ENCODE peak calls at places on chromosomes 11 and 22, in eight cellular contexts. B is sciatic nerve; S is fibroblast of mammary gland; L is stomach; T is stimulated activated CD8-positive, alpha-beta memory T cell treated with anti-CD3 and anti-CD28 coated beads, Interleukin-7, amount 100 ng/mL, for 48 hours; K is T-helper 2 cell; V is anterior cingulate cortex; M is astrocyte. W is an unnamed sample.

GRCh38 chr11:96155627-96156378 is 187.2 kb downstream of the MAML2 start:
- DNase-seq in B (peak; percentile 85), S (peak; percentile 99), L (peak; percentile 34), T (peak; percentile 74), K (no peak), V (peak; percentile 35), M (peak; percentile 97), W (peak; percentile 75)

GRCh38 chr22:42811510-42811909 is 45.6 kb downstream of the ARFGAP3 start:
- DNase-seq in B (no peak), S (no peak), L (no peak), T (no peak), K (no peak), V (no peak), M (no peak), W (no peak)

GRCh38 chr22:25362215-25362882 is 142.9 kb downstream of the CRYBB2 start:
- DNase-seq in B (peak; percentile 85), S (peak; percentile 35), L (peak; percentile 71), T (peak; percentile 57), K (peak; percentile 47), V (peak; percentile 13), M (no peak), W (peak; percentile 86)

GRCh38 chr11:61609000-61609969 is 28.4 kb upstream of the SYT7 start:
- DNase-seq in B (no peak), S (no peak), L (no peak), T (no peak), K (no peak), V (no peak), M (no peak), W (no peak)

GRCh38 chr22:41256254-41256897 is 15.6 kb upstream of the CHADL start:
- DNase-seq in B (no peak), S (peak; percentile 79), L (no peak), T (no peak), K (no peak), V (no peak), M (peak; percentile 35), W (no peak)

GRCh38 chr11:46363031-46363407 is 15.8 kb downstream of the DGKZ start:
- DNase-seq in B (no peak), S (peak; percentile 36), L (peak; percentile 46), T (no peak), K (no peak), V (peak; percentile 75), M (peak; percentile 53), W (peak; percentile 90)

GRCh38 chr11:111331711-111332479 is 33.5 kb downstream of the POU2AF3 start:
- DNase-seq in B (no peak), S (peak; percentile 65), L (no peak), T (no peak), K (no peak), V (no peak), M (peak; percentile 80), W (no peak)

GRCh38 chr11:92129811-92130210 is 94.8 kb upstream of the FAT3 start:
- DNase-seq in B (no peak), S (no peak), L (no peak), T (no peak), K (no peak), V (no peak), M (no peak), W (no peak)

GRCh38 chr22:37544955-37545702 is 15.2 kb upstream of the CDC42EP1 start:
- DNase-seq in B (peak; percentile 85), S (peak; percentile 66), L (peak; percentile 90), T (no peak), K (peak; percentile 18), V (peak; percentile 40), M (no peak), W (no peak)

GRCh38 chr11:64156235-64157011 is 9.5 kb downstream of the MACROD1 start:
- DNase-seq in B (no peak), S (no peak), L (no peak), T (no peak), K (no peak), V (peak; percentile 48), M (no peak), W (peak; percentile 68)

GRCh38 chr11:47714554-47715081 is 551 bp downstream of the AGBL2 start:
- DNase-seq in B (no peak), S (peak; percentile 33), L (no peak), T (no peak), K (no peak), V (no peak), M (no peak), W (peak; percentile 77)

GRCh38 chr11:62546244-62546936 is at the start of gene AHNAK:
- DNase-seq in B (peak; percentile 92), S (no peak), L (peak; percentile 87), T (no peak), K (peak; percentile 66), V (no peak), M (peak; percentile 41), W (peak; percentile 93)

GRCh38 chr11:122803716-122804115 is 34.6 kb upstream of the CRTAM start:
- DNase-seq in B (no peak), S (no peak), L (no peak), T (no peak), K (no peak), V (no peak), M (no peak), W (no peak)

GRCh38 chr11:46066335-46066734 is 54.9 kb downstream of the PHF21A start:
- DNase-seq in B (no peak), S (no peak), L (no peak), T (no peak), K (no peak), V (no peak), M (no peak), W (no peak)

GRCh38 chr11:2376751-2377451 is at the start of gene CD81:
- DNase-seq in B (peak; percentile 79), S (peak; percentile 25), L (peak; percentile 53), T (no peak), K (peak; percentile 59), V (peak; percentile 51), M (no peak), W (peak; percentile 91)

GRCh38 chr11:46294365-46295309 is 17.2 kb downstream of the CREB3L1 start:
- DNase-seq in B (no peak), S (peak; percentile 91), L (peak; percentile 48), T (no peak), K (no peak), V (no peak), M (peak; percentile 97), W (no peak)

GRCh38 chr11:125263268-125263790 is 98.8 kb downstream of the PKNOX2 start:
- DNase-seq in B (peak; percentile 89), S (peak; percentile 91), L (peak; percentile 53), T (no peak), K (no peak), V (peak; percentile 71), M (peak; percentile 99), W (peak; percentile 81)

GRCh38 chr22:49170053-49170452 is 657.6 kb downstream of the BRD1 start:
- DNase-seq in B (no peak), S (no peak), L (no peak), T (no peak), K (no peak), V (no peak), M (no peak), W (no peak)

GRCh38 chr22:35705141-35705540 is 12.5 kb upstream of the APOL5 start:
- DNase-seq in B (no peak), S (peak; percentile 88), L (no peak), T (no peak), K (no peak), V (no peak), M (peak; percentile 79), W (no peak)

GRCh38 chr11:93921695-93922468 is 71.5 kb upstream of the VSTM5 start:
- DNase-seq in B (no peak), S (peak; percentile 70), L (peak; percentile 48), T (no peak), K (no peak), V (no peak), M (peak; percentile 45), W (no peak)

GRCh38 chr11:69670158-69670845 is 4.9 kb downstream of the LTO1 start:
- DNase-seq in B (peak; percentile 92), S (peak; percentile 88), L (peak; percentile 85), T (no peak), K (peak; percentile 47), V (peak; percentile 81), M (peak; percentile 56), W (peak; percentile 89)

GRCh38 chr11:73894725-73895335 is 18.0 kb downstream of the PAAF1 start:
- DNase-seq in B (no peak), S (peak; percentile 78), L (no peak), T (no peak), K (no peak), V (no peak), M (peak; percentile 55), W (no peak)

GRCh38 chr22:25402501-25403283 is 161.8 kb upstream of the GRK3 start:
- DNase-seq in B (no peak), S (peak; percentile 34), L (no peak), T (no peak), K (no peak), V (no peak), M (peak; percentile 61), W (no peak)

W was measured in spleen.